ENCODE peak calls at places on chromosomes 4 and X, in four cellular contexts. One of them, this sample, is unnamed.
A peak's percentile ranks its signal among the peaks of the same experiment; 100 is the strongest.

GRCh38 chrX:16882188-16882587 is 12.0 kb upstream of the RBBP7 start:
- DNase-seq in ovary: peak; percentile 62
- DNase-seq in HFF-Myc: no peak
- DNase-seq in breast epithelium: no peak
- DNase-seq in this sample: no peak

GRCh38 chr4:160980091-160980490 is 1183.7 kb downstream of the FSTL5 start:
- DNase-seq in ovary: no peak
- DNase-seq in HFF-Myc: no peak
- DNase-seq in breast epithelium: no peak
- DNase-seq in this sample: no peak

GRCh38 chr4:122700178-122700725 is 32.3 kb upstream of the BBS12 start:
- DNase-seq in ovary: peak; percentile 80
- DNase-seq in HFF-Myc: peak; percentile 32
- DNase-seq in breast epithelium: peak; percentile 64
- DNase-seq in this sample: no peak

GRCh38 chr4:10346023-10346422 is 111.2 kb downstream of the ZNF518B start:
- DNase-seq in ovary: no peak
- DNase-seq in HFF-Myc: no peak
- DNase-seq in breast epithelium: no peak
- DNase-seq in this sample: no peak

GRCh38 chr4:152011469-152011868 is 250.7 kb upstream of the GATB start:
- DNase-seq in ovary: no peak
- DNase-seq in HFF-Myc: no peak
- DNase-seq in breast epithelium: no peak
- DNase-seq in this sample: no peak

GRCh38 chr4:5812506-5813229 is 80.2 kb downstream of the CRMP1 start:
- DNase-seq in ovary: no peak
- DNase-seq in HFF-Myc: peak; percentile 52
- DNase-seq in breast epithelium: peak; percentile 35
- DNase-seq in this sample: peak; percentile 42

GRCh38 chrX:29039501-29039900 is 452.3 kb downstream of the IL1RAPL1 start:
- DNase-seq in ovary: no peak
- DNase-seq in HFF-Myc: no peak
- DNase-seq in breast epithelium: no peak
- DNase-seq in this sample: no peak

GRCh38 chr4:104524591-104524990 is 29.9 kb upstream of the CXXC4 start:
- DNase-seq in ovary: no peak
- DNase-seq in HFF-Myc: no peak
- DNase-seq in breast epithelium: no peak
- DNase-seq in this sample: no peak

GRCh38 chr4:109730294-109731051 is 603 bp upstream of the PLA2G12A start:
- DNase-seq in ovary: peak; percentile 63
- DNase-seq in HFF-Myc: peak; percentile 17
- DNase-seq in breast epithelium: peak; percentile 63
- DNase-seq in this sample: peak; percentile 7

DNA sequence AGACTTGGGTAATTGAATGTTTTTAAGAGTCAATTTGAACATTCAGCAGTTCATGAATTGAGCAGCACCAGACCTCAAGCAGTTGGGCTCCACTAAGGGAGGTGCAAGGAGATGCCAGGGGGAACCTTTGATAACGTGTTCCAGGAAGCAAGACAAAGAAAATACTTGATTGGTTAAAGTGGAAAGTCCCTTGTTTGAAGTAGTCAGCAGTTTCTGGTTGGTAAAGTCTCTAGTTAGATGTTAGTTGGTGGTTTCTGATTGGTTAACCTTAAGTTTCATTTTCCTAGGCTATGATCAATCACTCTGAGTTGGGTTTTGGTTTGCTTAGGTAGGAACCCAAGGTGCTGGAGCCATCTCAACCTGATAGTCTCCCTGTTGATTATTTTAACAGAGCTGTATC is 4.0 kb downstream of the HERC6 start:
- DNase-seq in ovary: no peak
- DNase-seq in HFF-Myc: no peak
- DNase-seq in breast epithelium: no peak
- DNase-seq in this sample: no peak
- TF ChIP-seq CTCF in ovary: no peak
- TF ChIP-seq CTCF in HFF-Myc: no peak
- TF ChIP-seq CTCF in breast epithelium: no peak
- TF ChIP-seq CTCF in this sample: no peak

DNA sequence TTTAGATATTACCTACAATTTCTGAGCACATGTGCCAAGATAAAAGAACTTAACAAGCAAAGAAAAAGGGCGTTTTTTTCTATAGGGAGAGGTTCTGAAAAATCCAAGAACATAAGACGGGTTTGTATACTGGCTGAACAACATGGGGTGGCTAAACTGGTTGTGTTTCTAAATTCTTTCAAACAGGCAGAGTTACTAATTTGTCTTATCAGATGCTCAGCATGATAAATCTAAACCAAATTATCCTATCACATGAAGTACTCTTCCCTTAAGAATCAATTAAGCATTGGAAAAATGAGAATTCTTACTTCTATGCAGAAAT is 45.4 kb upstream of the PGM2 start:
- DNase-seq in ovary: no peak
- DNase-seq in HFF-Myc: no peak
- DNase-seq in breast epithelium: no peak
- DNase-seq in this sample: no peak
- H3K4me3 ChIP-seq in ovary: no peak overlapping the region
- H3K4me3 ChIP-seq in HFF-Myc: no peak overlapping the region
- H3K4me3 ChIP-seq in breast epithelium: no peak overlapping the region
- H3K4me3 ChIP-seq in this sample: no peak overlapping the region

GRCh38 chrX:68286076-68286475 is 147.2 kb downstream of the OPHN1 start:
- DNase-seq in ovary: no peak
- DNase-seq in HFF-Myc: no peak
- DNase-seq in breast epithelium: no peak
- DNase-seq in this sample: no peak
- TF ChIP-seq CTCF in ovary: no peak
- TF ChIP-seq CTCF in HFF-Myc: no peak
- TF ChIP-seq CTCF in breast epithelium: no peak
- TF ChIP-seq CTCF in this sample: no peak

GRCh38 chr4:86593726-86594558 is at the start of gene PTPN13:
- DNase-seq in ovary: peak; percentile 100
- DNase-seq in HFF-Myc: peak; percentile 95
- DNase-seq in breast epithelium: peak; percentile 97
- DNase-seq in this sample: peak; percentile 92

GRCh38 chr4:86600007-86600653 is 6.0 kb downstream of the PTPN13 start:
- DNase-seq in ovary: no peak
- DNase-seq in HFF-Myc: no peak
- DNase-seq in breast epithelium: no peak
- DNase-seq in this sample: no peak

GRCh38 chr4:86595426-86595805 is 1.3 kb downstream of the PTPN13 start:
- DNase-seq in ovary: no peak
- DNase-seq in HFF-Myc: no peak
- DNase-seq in breast epithelium: no peak
- DNase-seq in this sample: no peak

GRCh38 chr4:86594559-86595425 is 677 bp downstream of the PTPN13 start:
- DNase-seq in ovary: peak; percentile 49
- DNase-seq in HFF-Myc: peak; percentile 89
- DNase-seq in breast epithelium: no peak
- DNase-seq in this sample: peak; percentile 94

GRCh38 chr4:86596802-86597201 is 2.7 kb downstream of the PTPN13 start:
- DNase-seq in ovary: no peak
- DNase-seq in HFF-Myc: no peak
- DNase-seq in breast epithelium: no peak
- DNase-seq in this sample: no peak
- H3K4me3 ChIP-seq in ovary: peak overlapping the region; percentile 85
- H3K4me3 ChIP-seq in HFF-Myc: peak overlapping the region; percentile 92
- H3K4me3 ChIP-seq in breast epithelium: no peak overlapping the region
- H3K4me3 ChIP-seq in this sample: peak overlapping the region; percentile 87

GRCh38 chr4:138573246-138573645 is 331.1 kb upstream of the SLC7A11 start:
- DNase-seq in ovary: no peak
- DNase-seq in HFF-Myc: no peak
- DNase-seq in breast epithelium: no peak
- DNase-seq in this sample: no peak

GRCh38 chr4:138572007-138572406 is 329.9 kb upstream of the SLC7A11 start:
- DNase-seq in ovary: no peak
- DNase-seq in HFF-Myc: no peak
- DNase-seq in breast epithelium: no peak
- DNase-seq in this sample: no peak

GRCh38 chr4:138577145-138577544 is 335.0 kb upstream of the SLC7A11 start:
- DNase-seq in ovary: no peak
- DNase-seq in HFF-Myc: no peak
- DNase-seq in breast epithelium: no peak
- DNase-seq in this sample: no peak

GRCh38 chr4:138579146-138579545 is 337.0 kb upstream of the SLC7A11 start:
- DNase-seq in ovary: no peak
- DNase-seq in HFF-Myc: no peak
- DNase-seq in breast epithelium: no peak
- DNase-seq in this sample: no peak

GRCh38 chr4:138576684-138577083 is 334.5 kb upstream of the SLC7A11 start:
- DNase-seq in ovary: no peak
- DNase-seq in HFF-Myc: peak; percentile 42
- DNase-seq in breast epithelium: no peak
- DNase-seq in this sample: peak; percentile 17
- TF ChIP-seq CTCF in ovary: no peak
- TF ChIP-seq CTCF in HFF-Myc: peak; percentile 52
- TF ChIP-seq CTCF in breast epithelium: no peak
- TF ChIP-seq CTCF in this sample: peak; percentile 62

GRCh38 chr4:7240341-7240740 is 48.0 kb downstream of the SORCS2 start:
- DNase-seq in ovary: no peak
- DNase-seq in HFF-Myc: no peak
- DNase-seq in breast epithelium: no peak
- DNase-seq in this sample: no peak
- H3K4me3 ChIP-seq in ovary: no peak overlapping the region
- H3K4me3 ChIP-seq in HFF-Myc: no peak overlapping the region
- H3K4me3 ChIP-seq in breast epithelium: no peak overlapping the region
- H3K4me3 ChIP-seq in this sample: no peak overlapping the region

GRCh38 chr4:27048350-27049100 is 187.9 kb downstream of the STIM2 start:
- DNase-seq in ovary: no peak
- DNase-seq in HFF-Myc: no peak
- DNase-seq in breast epithelium: no peak
- DNase-seq in this sample: no peak
- TF ChIP-seq CTCF in ovary: peak; percentile 48
- TF ChIP-seq CTCF in HFF-Myc: peak; percentile 30
- TF ChIP-seq CTCF in breast epithelium: peak; percentile 69
- TF ChIP-seq CTCF in this sample: peak; percentile 54

GRCh38 chr4:85778809-85779124 is 303.8 kb downstream of the ARHGAP24 start:
- DNase-seq in ovary: no peak
- DNase-seq in HFF-Myc: no peak
- DNase-seq in breast epithelium: no peak
- DNase-seq in this sample: no peak

GRCh38 chr4:85779165-85779564 is 304.2 kb downstream of the ARHGAP24 start:
- DNase-seq in ovary: no peak
- DNase-seq in HFF-Myc: no peak
- DNase-seq in breast epithelium: no peak
- DNase-seq in this sample: no peak

GRCh38 chr4:85777908-85778808 is 303.2 kb downstream of the ARHGAP24 start:
- DNase-seq in ovary: no peak
- DNase-seq in HFF-Myc: no peak
- DNase-seq in breast epithelium: no peak
- DNase-seq in this sample: no peak

GRCh38 chr4:85783483-85783882 is 308.5 kb downstream of the ARHGAP24 start:
- DNase-seq in ovary: no peak
- DNase-seq in HFF-Myc: no peak
- DNase-seq in breast epithelium: no peak
- DNase-seq in this sample: peak; percentile 74

DNA sequence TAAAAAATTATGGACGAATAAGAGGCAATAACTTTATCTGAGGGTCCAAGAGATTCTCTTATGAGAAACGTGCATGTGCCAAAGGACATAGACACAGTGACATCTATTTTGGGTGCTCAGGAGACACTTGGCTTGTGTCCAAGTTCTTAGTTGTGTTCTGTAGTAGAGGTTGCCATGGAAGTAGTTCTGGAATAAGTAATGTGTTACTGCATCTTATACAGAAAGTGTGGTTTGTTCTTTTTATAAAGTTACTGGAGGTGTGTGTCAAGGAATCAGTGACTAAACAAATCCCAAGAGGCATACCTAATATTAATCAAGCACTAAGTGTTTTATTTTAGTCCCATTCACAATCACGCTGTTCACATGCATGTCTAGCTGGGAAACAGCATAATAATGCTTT is 305.7 kb downstream of the ARHGAP24 start:
- DNase-seq in ovary: no peak
- DNase-seq in HFF-Myc: no peak
- DNase-seq in breast epithelium: no peak
- DNase-seq in this sample: no peak
- H3K4me3 ChIP-seq in ovary: no peak overlapping the region
- H3K4me3 ChIP-seq in HFF-Myc: no peak overlapping the region
- H3K4me3 ChIP-seq in breast epithelium: no peak overlapping the region
- H3K4me3 ChIP-seq in this sample: no peak overlapping the region

GRCh38 chrX:63739885-63740284 is 45.1 kb downstream of the ARHGEF9 start:
- DNase-seq in ovary: no peak
- DNase-seq in HFF-Myc: no peak
- DNase-seq in breast epithelium: no peak
- DNase-seq in this sample: no peak
- TF ChIP-seq CTCF in ovary: no peak
- TF ChIP-seq CTCF in HFF-Myc: no peak
- TF ChIP-seq CTCF in breast epithelium: no peak
- TF ChIP-seq CTCF in this sample: no peak

GRCh38 chrX:48834383-48834709 is 1.1 kb downstream of the PCSK1N start:
- DNase-seq in ovary: no peak
- DNase-seq in HFF-Myc: no peak
- DNase-seq in breast epithelium: no peak
- DNase-seq in this sample: no peak
- H3K4me3 ChIP-seq in ovary: no peak overlapping the region
- H3K4me3 ChIP-seq in HFF-Myc: no peak overlapping the region
- H3K4me3 ChIP-seq in breast epithelium: no peak overlapping the region
- H3K4me3 ChIP-seq in this sample: no peak overlapping the region

This sample was measured in AG09309.